ENCODE peak calls at places on chromosome 22, in ten cellular contexts. W is uterus; E is type B pancreatic cell; B is NCI-H1092; V is NCI-H1694 treated with DMSO at 0.1 percent for 48 hours; D is T-cell; M is left ventricle myocardium inferior; G is activated CD4-positive, alpha-beta T cell treated with anti-CD3 and anti-CD28 coated beads for 24 hours; Q is fibroblast of lung; F is ACHN. P is an unnamed sample.

GRCh38 chr22:27711756-27712155 is 89.8 kb downstream of the MN1 start:
- DNase-seq in W (no peak), E (no peak), B (no peak), V (no peak), D (no peak), M (no peak), G (no peak), Q (no peak), F (no peak), P (no peak)

GRCh38 chr22:42062506-42063190 is 8.0 kb downstream of the NAGA start:
- DNase-seq in W (no peak), E (peak), B (no peak), V (no peak), D (no peak), M (no peak), G (no peak), Q (no peak), F (no peak), P (no peak)

GRCh38 chr22:31177420-31178162 is 17.6 kb downstream of the RNF185 start:
- DNase-seq in W (no peak), E (no peak), B (no peak), V (peak), D (no peak), M (no peak), G (no peak), Q (peak), F (peak), P (no peak)

GRCh38 chr22:25829808-25830777 is 88.1 kb downstream of the MYO18B start:
- DNase-seq in W (no peak), E (no peak), B (no peak), V (no peak), D (no peak), M (peak), G (no peak), Q (no peak), F (no peak), P (no peak)

GRCh38 chr22:25131198-25131887 is 68.3 kb upstream of the CRYBB3 start:
- DNase-seq in W (no peak), E (no peak), B (no peak), V (no peak), D (no peak), M (no peak), G (no peak), Q (no peak), F (no peak), P (no peak)

GRCh38 chr22:39652990-39653786 is 82.6 kb downstream of the CACNA1I start:
- DNase-seq in W (no peak), E (no peak), B (no peak), V (no peak), D (no peak), M (no peak), G (no peak), Q (no peak), F (no peak), P (no peak)

GRCh38 chr22:31448382-31448781 is 41.3 kb downstream of the EIF4ENIF1 start:
- DNase-seq in W (no peak), E (no peak), B (no peak), V (no peak), D (no peak), M (no peak), G (no peak), Q (peak), F (no peak), P (no peak)

GRCh38 chr22:32564170-32565001 is 89.8 kb downstream of the FBXO7 start:
- DNase-seq in W (no peak), E (no peak), B (no peak), V (no peak), D (no peak), M (no peak), G (no peak), Q (peak), F (peak), P (no peak)

GRCh38 chr22:44400763-44401060 is 88.0 kb upstream of the SHISAL1 start:
- DNase-seq in W (no peak), E (no peak), B (no peak), V (no peak), D (no peak), M (no peak), G (no peak), Q (peak), F (no peak), P (no peak)

GRCh38 chr22:39181778-39182177 is 29.3 kb upstream of the CBX7 start:
- DNase-seq in W (no peak), E (no peak), B (no peak), V (no peak), D (no peak), M (no peak), G (no peak), Q (no peak), F (no peak), P (no peak)

GRCh38 chr22:32649515-32650200 is 151.8 kb upstream of the TIMP3 start:
- DNase-seq in W (peak), E (no peak), B (no peak), V (no peak), D (no peak), M (no peak), G (no peak), Q (peak), F (no peak), P (no peak)

GRCh38 chr22:32745251-32745995 is 56.1 kb upstream of the TIMP3 start:
- DNase-seq in W (peak), E (no peak), B (no peak), V (no peak), D (no peak), M (peak), G (no peak), Q (peak), F (no peak), P (no peak)

GRCh38 chr22:49747130-49747529 is 80.5 kb downstream of the BRD1 start:
- DNase-seq in W (no peak), E (no peak), B (no peak), V (no peak), D (no peak), M (no peak), G (no peak), Q (no peak), F (no peak), P (no peak)

GRCh38 chr22:17102297-17102667 is 17.5 kb downstream of the IL17RA start:
- DNase-seq in W (no peak), E (no peak), B (no peak), V (no peak), D (no peak), M (no peak), G (no peak), Q (no peak), F (no peak), P (no peak)

GRCh38 chr22:36743591-36744412 is 32.1 kb downstream of the IFT27 start:
- DNase-seq in W (no peak), E (peak), B (no peak), V (no peak), D (no peak), M (no peak), G (no peak), Q (no peak), F (no peak), P (no peak)

GRCh38 chr22:26713823-26714449 is 56.5 kb downstream of the MIAT start:
- DNase-seq in W (no peak), E (no peak), B (no peak), V (no peak), D (no peak), M (no peak), G (no peak), Q (peak), F (no peak), P (no peak)

GRCh38 chr22:43396321-43396933 is 15.4 kb upstream of the MPPED1 start:
- DNase-seq in W (no peak), E (no peak), B (no peak), V (no peak), D (no peak), M (no peak), G (no peak), Q (no peak), F (no peak), P (no peak)

GRCh38 chr22:19824197-19825015 is 30.3 kb downstream of the GNB1L start:
- DNase-seq in W (no peak), E (peak), B (no peak), V (no peak), D (no peak), M (no peak), G (no peak), Q (no peak), F (no peak), P (no peak)

GRCh38 chr22:50169774-50170341 is 673 bp upstream of the PANX2 start:
- DNase-seq in W (no peak), E (no peak), B (no peak), V (no peak), D (no peak), M (no peak), G (peak), Q (peak), F (peak), P (no peak)

GRCh38 chr22:38243007-38243775 is 29.6 kb downstream of the TMEM184B start:
- DNase-seq in W (no peak), E (no peak), B (peak), V (peak), D (no peak), M (peak), G (no peak), Q (peak), F (no peak), P (no peak)

GRCh38 chr22:41888638-41889200 is 26.2 kb downstream of the SHISA8 start:
- DNase-seq in W (no peak), E (no peak), B (no peak), V (no peak), D (no peak), M (no peak), G (no peak), Q (peak), F (no peak), P (no peak)

GRCh38 chr22:38452373-38453064 is 2.5 kb downstream of the KCNJ4 start:
- DNase-seq in W (peak), E (no peak), B (no peak), V (peak), D (no peak), M (peak), G (no peak), Q (peak), F (no peak), P (no peak)

P was measured in AML-193.